ENCODE peak calls at places on chromosomes 11 and 22, in seven cellular contexts. One of them, this sample, is unnamed.

GRCh38 chr11:1301220-1302000 is 8.0 kb downstream of the TOLLIP start:
- DNase-seq in cardiac muscle cell: no peak
- DNase-seq in lung: peak
- DNase-seq in colonic mucosa: peak
- DNase-seq in lower leg skin: peak
- DNase-seq in left ventricle myocardium inferior: no peak
- DNase-seq in bronchial epithelial cell: no peak
- DNase-seq in this sample: no peak

GRCh38 chr22:50468626-50469025 is 6.2 kb downstream of the SBF1 start:
- DNase-seq in cardiac muscle cell: no peak
- DNase-seq in lung: no peak
- DNase-seq in colonic mucosa: no peak
- DNase-seq in lower leg skin: no peak
- DNase-seq in left ventricle myocardium inferior: no peak
- DNase-seq in bronchial epithelial cell: no peak
- DNase-seq in this sample: no peak

GRCh38 chr11:86954288-86955110 is 696 bp downstream of the FZD4 start:
- DNase-seq in cardiac muscle cell: peak
- DNase-seq in lung: peak
- DNase-seq in colonic mucosa: peak
- DNase-seq in lower leg skin: no peak
- DNase-seq in left ventricle myocardium inferior: no peak
- DNase-seq in bronchial epithelial cell: no peak
- DNase-seq in this sample: peak

GRCh38 chr11:126431401-126432064 is 76.0 kb downstream of the ST3GAL4 start:
- DNase-seq in cardiac muscle cell: no peak
- DNase-seq in lung: peak
- DNase-seq in colonic mucosa: peak
- DNase-seq in lower leg skin: peak
- DNase-seq in left ventricle myocardium inferior: peak
- DNase-seq in bronchial epithelial cell: peak
- DNase-seq in this sample: no peak

GRCh38 chr22:29004647-29005371 is 56.8 kb downstream of the C22orf31 start:
- DNase-seq in cardiac muscle cell: peak
- DNase-seq in lung: peak
- DNase-seq in colonic mucosa: peak
- DNase-seq in lower leg skin: no peak
- DNase-seq in left ventricle myocardium inferior: peak
- DNase-seq in bronchial epithelial cell: peak
- DNase-seq in this sample: no peak

GRCh38 chr22:30606455-30607299 is at the start of gene TCN2:
- DNase-seq in cardiac muscle cell: peak
- DNase-seq in lung: peak
- DNase-seq in colonic mucosa: peak
- DNase-seq in lower leg skin: peak
- DNase-seq in left ventricle myocardium inferior: peak
- DNase-seq in bronchial epithelial cell: peak
- DNase-seq in this sample: peak

GRCh38 chr22:38203090-38203810 is 1.5 kb downstream of the MAFF start:
- DNase-seq in cardiac muscle cell: peak
- DNase-seq in lung: peak
- DNase-seq in colonic mucosa: peak
- DNase-seq in lower leg skin: peak
- DNase-seq in left ventricle myocardium inferior: no peak
- DNase-seq in bronchial epithelial cell: peak
- DNase-seq in this sample: peak

GRCh38 chr11:94871491-94872185 is 101.7 kb downstream of the CWC15 start:
- DNase-seq in cardiac muscle cell: no peak
- DNase-seq in lung: no peak
- DNase-seq in colonic mucosa: no peak
- DNase-seq in lower leg skin: no peak
- DNase-seq in left ventricle myocardium inferior: no peak
- DNase-seq in bronchial epithelial cell: no peak
- DNase-seq in this sample: no peak

GRCh38 chr22:32558681-32559355 is 84.2 kb downstream of the FBXO7 start:
- DNase-seq in cardiac muscle cell: no peak
- DNase-seq in lung: peak
- DNase-seq in colonic mucosa: peak
- DNase-seq in lower leg skin: peak
- DNase-seq in left ventricle myocardium inferior: peak
- DNase-seq in bronchial epithelial cell: peak
- DNase-seq in this sample: no peak

GRCh38 chr22:24521791-24522245 is 26.7 kb downstream of the UPB1 start:
- DNase-seq in cardiac muscle cell: peak
- DNase-seq in lung: peak
- DNase-seq in colonic mucosa: peak
- DNase-seq in lower leg skin: no peak
- DNase-seq in left ventricle myocardium inferior: no peak
- DNase-seq in bronchial epithelial cell: peak
- DNase-seq in this sample: peak

GRCh38 chr11:25755918-25756584 is 575.9 kb upstream of the ANO3 start:
- DNase-seq in cardiac muscle cell: no peak
- DNase-seq in lung: no peak
- DNase-seq in colonic mucosa: no peak
- DNase-seq in lower leg skin: peak
- DNase-seq in left ventricle myocardium inferior: no peak
- DNase-seq in bronchial epithelial cell: no peak
- DNase-seq in this sample: no peak

GRCh38 chr11:34397120-34397519 is 39.3 kb upstream of the ABTB2 start:
- DNase-seq in cardiac muscle cell: no peak
- DNase-seq in lung: no peak
- DNase-seq in colonic mucosa: no peak
- DNase-seq in lower leg skin: no peak
- DNase-seq in left ventricle myocardium inferior: no peak
- DNase-seq in bronchial epithelial cell: no peak
- DNase-seq in this sample: no peak

GRCh38 chr11:86067230-86068137 is 1.4 kb downstream of the PICALM start:
- DNase-seq in cardiac muscle cell: peak
- DNase-seq in lung: no peak
- DNase-seq in colonic mucosa: peak
- DNase-seq in lower leg skin: no peak
- DNase-seq in left ventricle myocardium inferior: no peak
- DNase-seq in bronchial epithelial cell: peak
- DNase-seq in this sample: peak

GRCh38 chr11:73787643-73788537 is at the start of gene MRPL48:
- DNase-seq in cardiac muscle cell: peak
- DNase-seq in lung: peak
- DNase-seq in colonic mucosa: peak
- DNase-seq in lower leg skin: peak
- DNase-seq in left ventricle myocardium inferior: peak
- DNase-seq in bronchial epithelial cell: peak
- DNase-seq in this sample: peak
- H3K4me3 ChIP-seq in cardiac muscle cell: peak
- H3K4me3 ChIP-seq in lung: peak
- H3K4me3 ChIP-seq in colonic mucosa: peak
- H3K4me3 ChIP-seq in lower leg skin: peak
- H3K4me3 ChIP-seq in left ventricle myocardium inferior: peak
- H3K4me3 ChIP-seq in bronchial epithelial cell: peak
- H3K4me3 ChIP-seq in this sample: peak

GRCh38 chr22:33654173-33654890 is 265.9 kb downstream of the LARGE1 start:
- DNase-seq in cardiac muscle cell: no peak
- DNase-seq in lung: no peak
- DNase-seq in colonic mucosa: peak
- DNase-seq in lower leg skin: no peak
- DNase-seq in left ventricle myocardium inferior: no peak
- DNase-seq in bronchial epithelial cell: no peak
- DNase-seq in this sample: no peak

GRCh38 chr22:33657670-33658069 is 262.6 kb downstream of the LARGE1 start:
- DNase-seq in cardiac muscle cell: no peak
- DNase-seq in lung: no peak
- DNase-seq in colonic mucosa: no peak
- DNase-seq in lower leg skin: no peak
- DNase-seq in left ventricle myocardium inferior: no peak
- DNase-seq in bronchial epithelial cell: no peak
- DNase-seq in this sample: no peak

GRCh38 chr22:33659423-33659822 is 260.9 kb downstream of the LARGE1 start:
- DNase-seq in cardiac muscle cell: no peak
- DNase-seq in lung: no peak
- DNase-seq in colonic mucosa: no peak
- DNase-seq in lower leg skin: no peak
- DNase-seq in left ventricle myocardium inferior: no peak
- DNase-seq in bronchial epithelial cell: no peak
- DNase-seq in this sample: no peak

GRCh38 chr22:33656808-33657628 is 263.3 kb downstream of the LARGE1 start:
- DNase-seq in cardiac muscle cell: no peak
- DNase-seq in lung: no peak
- DNase-seq in colonic mucosa: no peak
- DNase-seq in lower leg skin: no peak
- DNase-seq in left ventricle myocardium inferior: no peak
- DNase-seq in bronchial epithelial cell: no peak
- DNase-seq in this sample: no peak

DNA sequence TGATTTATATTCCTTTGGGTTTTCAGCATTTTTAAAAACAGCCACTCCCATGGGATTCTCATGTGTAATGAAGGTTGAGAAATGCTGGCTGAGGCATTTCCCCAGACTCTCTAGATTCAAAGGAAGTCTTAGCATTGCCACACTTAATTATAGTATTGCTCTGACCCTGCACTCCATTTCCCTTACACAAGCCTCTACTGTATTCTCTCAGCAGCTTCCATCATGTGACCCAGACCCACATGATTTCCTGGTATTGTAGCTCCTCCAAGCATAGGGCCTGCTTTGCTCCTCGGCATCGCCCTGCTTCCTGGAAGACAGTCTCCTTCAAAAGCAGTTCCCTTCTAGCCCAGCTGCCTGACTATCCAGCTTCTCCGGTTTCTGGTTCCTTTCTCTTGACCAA is 261.5 kb downstream of the LARGE1 start:
- DNase-seq in cardiac muscle cell: no peak
- DNase-seq in lung: peak
- DNase-seq in colonic mucosa: peak
- DNase-seq in lower leg skin: peak
- DNase-seq in left ventricle myocardium inferior: peak
- DNase-seq in bronchial epithelial cell: no peak
- DNase-seq in this sample: no peak
- H3K4me3 ChIP-seq in cardiac muscle cell: no peak
- H3K4me3 ChIP-seq in lung: no peak
- H3K4me3 ChIP-seq in colonic mucosa: no peak
- H3K4me3 ChIP-seq in lower leg skin: no peak
- H3K4me3 ChIP-seq in left ventricle myocardium inferior: no peak
- H3K4me3 ChIP-seq in bronchial epithelial cell: no peak
- H3K4me3 ChIP-seq in this sample: no peak

DNA sequence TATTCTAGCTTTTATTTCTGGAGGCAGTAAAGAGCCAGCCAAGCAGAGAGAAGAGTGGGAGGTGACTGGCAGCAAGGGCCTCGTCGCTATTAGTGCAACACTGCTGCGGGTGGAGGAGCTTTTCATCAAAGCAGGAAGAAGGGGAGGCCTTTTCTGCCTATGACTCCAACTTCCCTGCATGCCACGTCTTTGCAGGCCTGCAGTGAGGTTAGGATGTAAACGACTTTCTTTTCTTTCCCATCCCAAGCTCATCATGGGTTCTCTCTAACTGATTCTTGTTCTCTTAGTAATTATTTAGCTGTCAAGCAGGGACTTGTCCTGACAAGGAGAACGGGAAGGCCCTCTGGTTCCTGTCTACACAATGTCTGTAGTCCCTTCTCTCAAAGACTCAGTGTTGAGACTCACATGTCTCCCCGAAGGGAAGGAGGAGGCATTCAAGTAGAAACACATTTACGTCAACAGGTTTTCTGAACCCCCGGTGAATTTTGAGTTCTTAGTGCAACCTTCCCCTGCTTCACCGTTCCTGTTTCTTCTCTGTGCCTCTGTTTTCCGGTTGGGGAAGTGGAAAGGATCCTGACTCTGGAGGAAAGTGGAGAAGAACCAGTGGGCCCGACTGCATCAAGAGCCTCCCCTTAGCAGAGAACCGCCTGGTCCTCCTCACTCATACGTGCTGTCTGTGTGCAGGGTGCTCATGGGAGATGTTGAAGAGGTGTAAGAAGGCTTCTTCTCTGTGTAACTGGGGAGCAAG is 56.9 kb downstream of the PACS1 start:
- DNase-seq in cardiac muscle cell: peak
- DNase-seq in lung: peak
- DNase-seq in colonic mucosa: peak
- DNase-seq in lower leg skin: no peak
- DNase-seq in left ventricle myocardium inferior: peak
- DNase-seq in bronchial epithelial cell: peak
- DNase-seq in this sample: peak
- H3K4me3 ChIP-seq in cardiac muscle cell: no peak
- H3K4me3 ChIP-seq in lung: no peak
- H3K4me3 ChIP-seq in colonic mucosa: no peak
- H3K4me3 ChIP-seq in lower leg skin: no peak
- H3K4me3 ChIP-seq in left ventricle myocardium inferior: peak
- H3K4me3 ChIP-seq in bronchial epithelial cell: no peak
- H3K4me3 ChIP-seq in this sample: peak

GRCh38 chr11:26993965-26994446 is at the start of gene FIBIN:
- DNase-seq in cardiac muscle cell: peak
- DNase-seq in lung: no peak
- DNase-seq in colonic mucosa: no peak
- DNase-seq in lower leg skin: peak
- DNase-seq in left ventricle myocardium inferior: peak
- DNase-seq in bronchial epithelial cell: peak
- DNase-seq in this sample: no peak

GRCh38 chr11:26996056-26996455 is 2.1 kb downstream of the FIBIN start:
- DNase-seq in cardiac muscle cell: no peak
- DNase-seq in lung: no peak
- DNase-seq in colonic mucosa: no peak
- DNase-seq in lower leg skin: no peak
- DNase-seq in left ventricle myocardium inferior: no peak
- DNase-seq in bronchial epithelial cell: no peak
- DNase-seq in this sample: no peak

GRCh38 chr11:26992031-26992541 is 1.8 kb upstream of the FIBIN start:
- DNase-seq in cardiac muscle cell: no peak
- DNase-seq in lung: no peak
- DNase-seq in colonic mucosa: no peak
- DNase-seq in lower leg skin: no peak
- DNase-seq in left ventricle myocardium inferior: no peak
- DNase-seq in bronchial epithelial cell: peak
- DNase-seq in this sample: no peak

DNA sequence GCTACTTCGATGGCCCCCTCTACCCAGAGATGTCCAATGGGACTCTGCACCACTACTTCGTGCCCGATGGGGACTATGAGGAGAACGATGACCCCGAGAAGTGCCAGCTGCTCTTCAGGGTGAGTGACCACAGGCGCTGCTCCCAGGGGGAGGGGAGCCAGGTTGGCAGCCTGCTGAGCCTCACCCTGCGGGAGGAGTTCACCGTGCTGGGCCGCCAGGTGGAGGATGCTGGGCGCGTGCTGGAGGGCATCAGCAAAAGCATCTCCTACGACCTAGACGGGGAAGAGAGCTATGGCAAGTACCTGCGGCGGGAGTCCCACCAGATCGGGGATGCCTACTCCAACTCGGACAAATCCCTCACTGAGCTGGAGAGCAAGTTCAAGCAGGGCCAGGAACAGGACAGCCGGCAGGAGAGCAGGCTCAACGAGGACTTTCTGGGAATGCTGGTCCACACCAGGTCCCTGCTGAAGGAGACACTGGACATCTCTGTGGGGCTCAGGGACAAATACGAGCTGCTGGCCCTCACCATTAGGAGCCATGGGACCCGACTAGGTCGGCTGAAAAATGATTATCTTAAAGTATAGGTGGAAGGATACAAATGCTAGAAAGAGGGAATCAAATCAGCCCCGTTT is 783 bp downstream of the FIBIN start:
- DNase-seq in cardiac muscle cell: no peak
- DNase-seq in lung: no peak
- DNase-seq in colonic mucosa: no peak
- DNase-seq in lower leg skin: peak
- DNase-seq in left ventricle myocardium inferior: no peak
- DNase-seq in bronchial epithelial cell: no peak
- DNase-seq in this sample: no peak
- H3K4me3 ChIP-seq in cardiac muscle cell: peak
- H3K4me3 ChIP-seq in lung: peak
- H3K4me3 ChIP-seq in colonic mucosa: peak
- H3K4me3 ChIP-seq in lower leg skin: peak
- H3K4me3 ChIP-seq in left ventricle myocardium inferior: peak
- H3K4me3 ChIP-seq in bronchial epithelial cell: peak
- H3K4me3 ChIP-seq in this sample: no peak